ENCODE peak calls at places on chromosome X, in nine cellular contexts. E, Q, U, J, I, H, O, P and K are unnamed samples.

GRCh38 chrX:145825896-145826295 is 8.3 kb downstream of the SLITRK2 start:
- DNase-seq in U (no peak), H (no peak), P (no peak), O (no peak), J (no peak), I (no peak), E (no peak), Q (no peak), K (peak; percentile 28)

GRCh38 chrX:72021975-72022374 is 109.7 kb downstream of the RTL5 start:
- DNase-seq in H (no peak), O (no peak), I (no peak), U (no peak), E (peak; percentile 47), P (peak; percentile 30), Q (no peak), J (no peak), K (peak; percentile 48)

GRCh38 chrX:136780738-136781137 is at the start of gene ARHGEF6:
- DNase-seq in Q (no peak), U (no peak), O (no peak), P (no peak), I (no peak), H (no peak), E (no peak), J (no peak), K (peak; percentile 85)

GRCh38 chrX:856901-857300 is 226.3 kb downstream of the SHOX start:
- DNase-seq in U (no peak), J (no peak), Q (no peak), E (no peak), I (no peak), O (no peak), H (no peak), P (no peak), K (peak; percentile 13)

GRCh38 chrX:68980906-68981616 is 152.2 kb downstream of the EFNB1 start:
- DNase-seq in P (no peak), E (no peak), O (no peak), U (no peak), Q (no peak), H (no peak), I (no peak), J (no peak), K (no peak)

GRCh38 chrX:22164770-22165388 is 107.8 kb upstream of the CBLL2 start:
- DNase-seq in Q (no peak), U (no peak), I (no peak), E (no peak), O (no peak), H (no peak), P (no peak), J (no peak), K (no peak)

GRCh38 chrX:318739-319578 is at the start of gene GTPBP6:
- DNase-seq in H (peak; percentile 100), P (peak; percentile 82), E (peak; percentile 99), J (peak; percentile 95), U (peak; percentile 98), Q (peak; percentile 93), I (peak; percentile 99), O (peak; percentile 98), K (peak; percentile 97)

GRCh38 chrX:70234355-70234754 is at the start of gene AWAT1:
- DNase-seq in U (no peak), I (no peak), E (no peak), P (no peak), O (no peak), Q (no peak), H (no peak), J (no peak), K (no peak)

GRCh38 chrX:45758738-45759397 is 558.2 kb upstream of the DIPK2B start:
- DNase-seq in H (no peak), J (no peak), I (peak; percentile 64), P (no peak), E (no peak), Q (no peak), U (no peak), O (no peak), K (peak; percentile 67)

GRCh38 chrX:71814123-71814912 is 51.2 kb downstream of the CXorf49B start:
- DNase-seq in E (no peak), O (no peak), Q (no peak), U (no peak), I (no peak), P (no peak), H (no peak), J (no peak), K (no peak)

GRCh38 chrX:15206306-15206705 is 63.6 kb downstream of the ASB9 start:
- DNase-seq in Q (no peak), O (no peak), H (peak; percentile 14), J (no peak), P (no peak), I (no peak), U (no peak), E (no peak), K (no peak)

GRCh38 chrX:11431833-11432232 is 138.6 kb downstream of the AMELX start:
- DNase-seq in J (no peak), U (no peak), P (no peak), E (no peak), Q (no peak), I (no peak), O (no peak), H (no peak), K (peak; percentile 48)

GRCh38 chrX:21658152-21658737 is at the start of gene KLHL34:
- DNase-seq in P (no peak), U (no peak), I (no peak), Q (peak; percentile 14), O (no peak), J (no peak), E (peak; percentile 35), H (no peak), K (no peak)

GRCh38 chrX:68794486-68794885 is 34.3 kb upstream of the EFNB1 start:
- DNase-seq in O (no peak), U (peak; percentile 71), Q (no peak), I (no peak), P (no peak), J (no peak), H (no peak), E (no peak), K (no peak)

GRCh38 chrX:86148024-86148511 is at the start of gene DACH2:
- DNase-seq in I (no peak), E (peak; percentile 87), P (peak; percentile 30), Q (peak; percentile 78), H (peak; percentile 47), O (peak; percentile 58), J (no peak), U (peak; percentile 40), K (no peak)

GRCh38 chrX:97538745-97539144 is 655.0 kb downstream of the RPA4 start:
- DNase-seq in P (no peak), O (no peak), I (no peak), U (no peak), E (no peak), Q (no peak), H (no peak), J (no peak), K (no peak)

GRCh38 chrX:19886888-19887531 is 390 bp downstream of the SH3KBP1 start:
- DNase-seq in E (peak; percentile 18), J (no peak), Q (peak; percentile 67), O (peak; percentile 48), H (no peak), I (no peak), P (peak; percentile 53), U (no peak), K (peak; percentile 53)

GRCh38 chrX:135463937-135464336 is 42.2 kb downstream of the SMIM10L2A start:
- DNase-seq in I (no peak), U (peak; percentile 0), H (peak; percentile 1), Q (no peak), J (peak; percentile 4), E (no peak), O (no peak), P (peak; percentile 5), K (peak; percentile 10)
- TF ChIP-seq MAX in I (no peak), U (no peak), H (no peak), Q (no peak), J (no peak), E (no peak), O (no peak), P (no peak), K (no peak)

DNA sequence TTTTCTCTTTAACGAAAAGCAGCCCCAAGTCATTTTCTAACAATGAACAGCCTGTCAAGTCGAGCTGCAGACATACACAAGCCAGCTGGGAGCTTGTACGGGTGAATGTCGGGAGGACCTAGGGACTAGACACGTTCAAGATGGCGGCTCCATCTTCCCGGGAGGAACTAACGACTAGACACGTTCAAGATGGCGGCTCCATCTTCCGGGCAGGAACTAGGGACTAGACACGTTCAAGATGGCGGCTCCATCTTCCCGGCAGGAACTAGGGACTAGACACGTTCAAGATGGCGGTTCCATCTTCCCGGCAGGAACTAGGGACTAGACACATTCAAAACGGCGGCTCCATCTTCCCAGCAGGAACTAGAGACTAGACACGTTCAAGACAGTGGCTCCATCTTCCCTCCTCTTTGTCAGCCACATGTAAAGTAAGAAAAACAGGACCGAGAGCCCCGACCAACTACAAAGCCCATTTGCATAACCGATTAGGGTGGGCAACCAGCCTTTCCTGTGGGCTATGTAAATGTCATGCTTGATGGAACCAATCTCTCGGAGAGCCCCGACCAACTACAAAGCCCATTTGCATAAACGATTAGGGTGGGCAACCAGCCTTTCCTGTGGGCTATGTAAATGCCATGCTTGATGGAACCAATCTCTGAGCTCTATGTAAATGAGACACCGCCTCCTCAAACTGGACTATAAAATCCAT is 175.5 kb downstream of the DHRSX start:
- DNase-seq in P (peak; percentile 39), O (no peak), E (no peak), I (peak; percentile 63), U (no peak), Q (peak; percentile 49), J (no peak), H (peak; percentile 55), K (no peak)
- TF ChIP-seq MAX in P (no peak), O (no peak), E (no peak), I (no peak), U (no peak), Q (no peak), J (no peak), H (no peak), K (no peak)

DNA sequence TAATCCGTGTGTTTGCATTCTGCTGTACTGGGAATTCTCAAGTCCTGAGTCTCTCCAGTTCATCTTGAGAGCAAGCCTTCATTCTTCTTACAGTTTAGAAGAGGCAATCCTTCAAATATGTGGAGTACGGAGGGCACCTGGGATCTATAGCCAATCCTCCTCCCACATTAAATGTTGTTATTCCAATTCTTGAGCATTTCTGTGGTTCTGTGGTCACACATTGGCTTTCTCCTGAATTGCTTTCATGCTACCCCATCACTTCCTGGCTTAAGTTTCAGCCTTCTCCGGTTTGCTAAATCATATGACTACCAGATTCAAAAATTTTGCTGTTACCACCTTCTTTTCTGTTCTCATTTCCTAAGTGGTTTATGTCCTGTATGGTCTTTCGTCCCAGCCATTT is 611.1 kb downstream of the PCDH19 start:
- DNase-seq in E (no peak), O (no peak), H (no peak), J (no peak), Q (no peak), U (no peak), P (no peak), I (no peak), K (no peak)
- TF ChIP-seq MAX in E (no peak), O (no peak), H (no peak), J (no peak), Q (no peak), U (no peak), P (no peak), I (no peak), K (no peak)

DNA sequence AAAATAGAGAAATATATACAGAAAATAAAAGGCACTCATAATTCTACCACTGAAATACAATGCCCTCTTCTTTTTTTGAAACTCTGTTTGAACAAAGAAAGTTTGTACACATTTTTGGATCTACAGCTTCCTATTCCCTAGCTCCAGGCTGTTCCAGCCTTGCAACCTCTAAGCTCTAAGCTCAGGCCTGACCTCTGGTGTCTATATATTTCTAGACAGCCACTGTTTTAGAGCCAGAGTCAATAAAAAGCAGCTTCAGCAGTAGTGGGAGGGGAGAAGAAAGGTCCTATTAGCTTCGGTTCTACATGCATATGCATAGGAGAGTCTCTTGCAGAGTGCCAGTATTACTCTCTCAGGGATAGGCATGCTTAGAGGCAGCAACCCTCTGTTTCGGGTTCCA is 39.7 kb downstream of the CLDN2 start:
- DNase-seq in J (no peak), P (no peak), E (no peak), Q (no peak), O (peak; percentile 39), I (no peak), H (peak; percentile 30), U (peak; percentile 59), K (peak; percentile 1)
- TF ChIP-seq MAX in J (no peak), P (no peak), E (no peak), Q (no peak), O (no peak), I (no peak), H (no peak), U (no peak), K (no peak)